ENCODE peak calls at places on chromosomes 13 and 19, in six cellular contexts. U, E, S, W, R and Y are unnamed samples.

GRCh38 chr13:69857188-69857821 is 250.3 kb upstream of the ATXN8OS start:
- DNase-seq in U (no peak), E (peak), S (no peak), W (no peak), R (no peak), Y (no peak)

GRCh38 chr13:48188640-48189039 is 44.4 kb upstream of the ITM2B start:
- DNase-seq in U (no peak), E (no peak), S (no peak), W (no peak), R (no peak), Y (no peak)

GRCh38 chr13:99686157-99686572 is 184.9 kb downstream of the TM9SF2 start:
- DNase-seq in U (peak), E (no peak), S (peak), W (no peak), R (no peak), Y (no peak)

GRCh38 chr19:17497149-17497798 is 14.2 kb upstream of the PGLS start:
- DNase-seq in U (no peak), E (no peak), S (no peak), W (no peak), R (no peak), Y (no peak)

GRCh38 chr13:110509971-110510786 is 51.3 kb downstream of the RAB20 start:
- DNase-seq in U (peak), E (no peak), S (no peak), W (no peak), R (no peak), Y (no peak)

GRCh38 chr13:21849323-21849722 is 178.4 kb downstream of the FGF9 start:
- DNase-seq in U (no peak), E (peak), S (no peak), W (no peak), R (no peak), Y (no peak)

GRCh38 chr19:37362733-37363132 is 8.2 kb upstream of the ZNF527 start:
- DNase-seq in U (no peak), E (no peak), S (no peak), W (no peak), R (no peak), Y (no peak)

GRCh38 chr13:106752584-106753202 is 184.8 kb upstream of the ARGLU1 start:
- DNase-seq in U (no peak), E (no peak), S (no peak), W (no peak), R (no peak), Y (no peak)

GRCh38 chr19:38989066-38989605 is 13.6 kb upstream of the FBXO17 start:
- DNase-seq in U (no peak), E (no peak), S (no peak), W (no peak), R (no peak), Y (no peak)

GRCh38 chr13:28755546-28755870 is 36.7 kb upstream of the SLC46A3 start:
- DNase-seq in U (no peak), E (no peak), S (no peak), W (no peak), R (no peak), Y (no peak)